ENCODE peak calls at places on chromosomes 12 and 14, in nine cellular contexts. C, L, B, I, F, W, K, Z and D are unnamed samples.

GRCh38 chr12:12505544-12506501 is 56.8 kb downstream of the DUSP16 start:
- DNase-seq in C (peak), L (peak), B (no peak), I (no peak), F (no peak), W (no peak), K (peak), Z (no peak), D (peak)

GRCh38 chr14:23297096-23297495 is 5.6 kb downstream of the PPP1R3E start:
- DNase-seq in C (no peak), L (no peak), B (no peak), I (no peak), F (no peak), W (no peak), K (no peak), Z (no peak), D (no peak)

GRCh38 chr12:114444422-114445279 is 38.7 kb upstream of the TBX5 start:
- DNase-seq in C (peak), L (peak), B (peak), I (no peak), F (peak), W (no peak), K (no peak), Z (no peak), D (no peak)

GRCh38 chr14:97713023-97713422 is 915.8 kb downstream of the VRK1 start:
- DNase-seq in C (peak), L (peak), B (no peak), I (no peak), F (no peak), W (peak), K (no peak), Z (peak), D (no peak)

GRCh38 chr14:95564060-95564459 is 29.2 kb downstream of the GLRX5 start:
- DNase-seq in C (peak), L (no peak), B (no peak), I (no peak), F (no peak), W (no peak), K (no peak), Z (no peak), D (no peak)

GRCh38 chr12:131860472-131861260 is 32.5 kb downstream of the MMP17 start:
- DNase-seq in C (peak), L (peak), B (peak), I (no peak), F (peak), W (peak), K (peak), Z (peak), D (no peak)

GRCh38 chr14:85010186-85010585 is 519.8 kb upstream of the FLRT2 start:
- DNase-seq in C (no peak), L (no peak), B (no peak), I (no peak), F (no peak), W (no peak), K (no peak), Z (no peak), D (no peak)

GRCh38 chr12:108381793-108382436 is 42.8 kb upstream of the CMKLR1 start:
- DNase-seq in C (peak), L (peak), B (peak), I (peak), F (peak), W (no peak), K (no peak), Z (peak), D (no peak)

GRCh38 chr12:111351026-111351425 is 17.9 kb downstream of the PHETA1 start:
- DNase-seq in C (no peak), L (no peak), B (no peak), I (no peak), F (no peak), W (no peak), K (no peak), Z (no peak), D (no peak)

GRCh38 chr14:61458766-61459165 is 137.4 kb downstream of the PRKCH start:
- DNase-seq in C (no peak), L (no peak), B (no peak), I (no peak), F (no peak), W (no peak), K (no peak), Z (no peak), D (no peak)

GRCh38 chr14:30322819-30323218 is 236.1 kb upstream of the G2E3 start:
- DNase-seq in C (no peak), L (no peak), B (no peak), I (no peak), F (no peak), W (no peak), K (no peak), Z (no peak), D (no peak)

GRCh38 chr12:29581641-29582040 is 84.2 kb upstream of the OVCH1 start:
- DNase-seq in C (peak), L (no peak), B (no peak), I (no peak), F (no peak), W (no peak), K (no peak), Z (peak), D (no peak)

GRCh38 chr12:57160021-57160420 is 12.6 kb upstream of the LRP1-AS start:
- DNase-seq in C (no peak), L (no peak), B (no peak), I (no peak), F (no peak), W (no peak), K (no peak), Z (no peak), D (no peak)

GRCh38 chr12:93243689-93244513 is 133.8 kb upstream of the NUDT4 start:
- DNase-seq in C (peak), L (peak), B (no peak), I (peak), F (no peak), W (no peak), K (peak), Z (peak), D (peak)

GRCh38 chr12:123384318-123384993 is 524 bp downstream of the KMT5A start:
- DNase-seq in C (peak), L (peak), B (peak), I (peak), F (peak), W (no peak), K (peak), Z (peak), D (peak)

GRCh38 chr12:114667669-114668150 is 16.3 kb downstream of the TBX3 start:
- DNase-seq in C (no peak), L (no peak), B (no peak), I (no peak), F (no peak), W (no peak), K (no peak), Z (no peak), D (no peak)

DNA sequence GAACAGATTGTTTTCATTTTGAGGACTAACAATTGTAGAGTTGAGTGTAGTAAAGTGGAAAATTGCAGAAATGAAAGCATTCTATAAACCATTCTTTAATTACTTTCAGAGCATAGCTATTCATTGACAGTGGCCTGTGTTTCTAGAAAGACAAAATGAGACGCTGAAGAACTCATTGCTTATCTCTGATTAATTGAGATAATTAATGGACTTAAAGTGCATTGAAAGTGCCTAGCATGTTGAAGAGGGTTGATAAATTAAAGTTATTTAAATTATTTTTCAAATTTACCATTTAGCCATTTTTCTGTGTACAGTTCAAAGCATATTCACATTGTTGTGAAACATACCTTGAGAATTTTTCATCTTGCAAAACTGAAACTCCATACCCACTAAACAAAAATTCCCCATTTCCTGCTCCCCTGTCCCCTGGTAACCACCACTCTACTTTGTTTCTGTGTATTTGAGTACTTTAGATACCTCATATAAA is 57.4 kb downstream of the DAAM1 start:
- DNase-seq in C (no peak), L (no peak), B (no peak), I (peak), F (no peak), W (no peak), K (no peak), Z (no peak), D (no peak)
- TF ChIP-seq EZH2phosphoT487 in C (no peak), L (no peak), B (no peak), I (no peak), F (no peak), W (no peak), K (no peak), Z (no peak), D (no peak)

GRCh38 chr12:1494856-1495255 is 99.5 kb downstream of the FBXL14 start:
- DNase-seq in C (no peak), L (no peak), B (no peak), I (no peak), F (no peak), W (no peak), K (no peak), Z (no peak), D (no peak)

GRCh38 chr12:1491983-1492697 is 102.2 kb downstream of the FBXL14 start:
- DNase-seq in C (no peak), L (no peak), B (no peak), I (no peak), F (no peak), W (no peak), K (no peak), Z (no peak), D (no peak)

GRCh38 chr12:1493781-1494180 is 100.6 kb downstream of the FBXL14 start:
- DNase-seq in C (no peak), L (no peak), B (no peak), I (no peak), F (no peak), W (no peak), K (no peak), Z (no peak), D (no peak)

DNA sequence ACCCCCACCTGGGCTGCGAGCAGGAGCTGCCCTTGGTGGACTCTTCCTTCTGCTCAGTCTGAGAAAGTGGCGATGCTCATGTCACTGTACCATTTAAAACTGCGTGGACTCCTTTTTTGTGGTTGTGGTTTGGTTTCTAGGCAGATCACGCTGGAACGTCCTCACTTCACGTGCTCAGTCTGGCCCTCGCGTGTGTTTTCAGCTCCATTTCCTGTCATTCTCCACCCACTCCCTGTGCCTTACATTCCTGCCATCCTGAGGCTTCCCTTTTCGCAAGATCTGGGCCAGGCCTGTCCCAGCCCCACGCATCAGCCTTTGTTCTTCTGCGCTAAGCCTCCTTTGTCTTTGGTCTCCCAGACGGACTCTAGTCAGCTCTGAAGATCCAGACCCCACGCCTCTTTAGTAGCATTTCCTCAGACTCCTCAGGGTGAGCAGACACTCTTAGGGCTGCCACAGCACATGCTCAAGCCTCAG is 105.4 kb downstream of the FBXL14 start:
- DNase-seq in C (peak), L (peak), B (peak), I (no peak), F (peak), W (no peak), K (no peak), Z (no peak), D (no peak)
- TF ChIP-seq EZH2phosphoT487 in C (no peak), L (no peak), B (no peak), I (no peak), F (no peak), W (no peak), K (no peak), Z (no peak), D (no peak)

GRCh38 chr12:87320724-87321123 is 708.5 kb downstream of the C12orf50 start:
- DNase-seq in C (peak), L (no peak), B (no peak), I (no peak), F (no peak), W (no peak), K (no peak), Z (no peak), D (no peak)

GRCh38 chr12:87317302-87317701 is 711.9 kb downstream of the C12orf50 start:
- DNase-seq in C (no peak), L (no peak), B (no peak), I (no peak), F (no peak), W (no peak), K (no peak), Z (peak), D (no peak)
- TF ChIP-seq EZH2phosphoT487 in C (no peak), L (no peak), B (no peak), I (no peak), F (no peak), W (no peak), K (no peak), Z (no peak), D (no peak)

GRCh38 chr12:3961573-3961972 is 88.4 kb upstream of the PARP11 start:
- DNase-seq in C (no peak), L (peak), B (no peak), I (no peak), F (no peak), W (no peak), K (no peak), Z (no peak), D (no peak)
- TF ChIP-seq EZH2phosphoT487 in C (no peak), L (no peak), B (no peak), I (no peak), F (no peak), W (no peak), K (no peak), Z (no peak), D (no peak)

DNA sequence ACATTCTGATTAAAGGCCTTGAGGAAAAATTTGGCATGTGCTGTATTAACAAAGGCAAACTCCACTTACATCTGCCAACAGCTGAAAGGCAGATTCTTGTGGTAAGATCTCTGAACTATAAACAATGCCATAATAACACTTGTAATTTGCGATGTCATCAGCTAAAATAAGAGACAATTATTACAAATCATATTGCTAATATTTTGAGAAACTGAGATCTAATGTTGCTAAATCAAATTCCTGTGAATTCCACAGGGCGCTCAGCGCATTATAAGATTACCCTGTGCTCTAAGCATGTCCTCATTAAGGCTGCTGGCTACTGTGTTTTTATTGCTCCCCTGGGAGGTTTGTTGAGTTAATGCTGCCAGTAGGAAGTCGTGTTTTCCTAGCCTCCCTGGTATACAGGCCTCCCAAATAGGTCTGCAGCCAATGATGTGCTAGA is 244.8 kb downstream of the DACT1 start:
- DNase-seq in C (peak), L (peak), B (no peak), I (no peak), F (no peak), W (no peak), K (no peak), Z (no peak), D (no peak)
- TF ChIP-seq EZH2phosphoT487 in C (peak), L (no peak), B (no peak), I (no peak), F (no peak), W (no peak), K (no peak), Z (no peak), D (no peak)